ENCODE peak calls at places on chromosomes 7 and 10, in ten cellular contexts. One of them, this sample, is unnamed. For H3K36me3 and H3K9me3, the result is how much of the 10 kb centered on the place peaks cover.

GRCh38 chr7:16967174-16967868 is 85.5 kb upstream of the AGR3 start:
- DNase-seq in aorta: no peak
- DNase-seq in heart left ventricle: no peak
- DNase-seq in CD8-positive, alpha-beta T cell: no peak
- DNase-seq in CD8-positive, alpha-beta memory T cell: no peak
- DNase-seq in OCI-LY7: no peak
- DNase-seq in Peyer's patch: no peak
- DNase-seq in kidney: no peak
- DNase-seq in PC-3: no peak
- DNase-seq in tibial nerve: no peak
- DNase-seq in this sample: no peak

GRCh38 chr7:98640375-98640774 is 23.3 kb downstream of the NPTX2 start:
- DNase-seq in heart left ventricle: no peak
- DNase-seq in tibial nerve: no peak
- DNase-seq in kidney: no peak
- DNase-seq in OCI-LY7: peak
- DNase-seq in CD8-positive, alpha-beta T cell: no peak
- DNase-seq in aorta: peak
- DNase-seq in Peyer's patch: no peak
- DNase-seq in CD8-positive, alpha-beta memory T cell: no peak
- DNase-seq in PC-3: no peak
- DNase-seq in this sample: no peak

GRCh38 chr7:123633553-123633952 is 22.1 kb upstream of the LMOD2 start:
- DNase-seq in heart left ventricle: no peak
- DNase-seq in CD8-positive, alpha-beta T cell: no peak
- DNase-seq in aorta: no peak
- DNase-seq in Peyer's patch: no peak
- DNase-seq in kidney: no peak
- DNase-seq in tibial nerve: no peak
- DNase-seq in OCI-LY7: no peak
- DNase-seq in PC-3: peak
- DNase-seq in CD8-positive, alpha-beta memory T cell: no peak
- DNase-seq in this sample: no peak

GRCh38 chr7:30682131-30683083 is at the start of gene CRHR2:
- DNase-seq in kidney: no peak
- DNase-seq in heart left ventricle: peak
- DNase-seq in CD8-positive, alpha-beta memory T cell: peak
- DNase-seq in tibial nerve: no peak
- DNase-seq in PC-3: no peak
- DNase-seq in aorta: no peak
- DNase-seq in OCI-LY7: no peak
- DNase-seq in Peyer's patch: no peak
- DNase-seq in CD8-positive, alpha-beta T cell: peak
- DNase-seq in this sample: peak

GRCh38 chr7:149490083-149490482 is 7.5 kb downstream of the ZNF746 start:
- DNase-seq in kidney: no peak
- DNase-seq in CD8-positive, alpha-beta memory T cell: no peak
- DNase-seq in CD8-positive, alpha-beta T cell: no peak
- DNase-seq in heart left ventricle: no peak
- DNase-seq in OCI-LY7: no peak
- DNase-seq in Peyer's patch: no peak
- DNase-seq in tibial nerve: no peak
- DNase-seq in aorta: no peak
- DNase-seq in PC-3: no peak
- DNase-seq in this sample: no peak

GRCh38 chr10:100346765-100347567 is at the start of gene SCD:
- DNase-seq in CD8-positive, alpha-beta T cell: peak
- DNase-seq in tibial nerve: peak
- DNase-seq in aorta: peak
- DNase-seq in PC-3: peak
- DNase-seq in kidney: peak
- DNase-seq in OCI-LY7: peak
- DNase-seq in CD8-positive, alpha-beta memory T cell: peak
- DNase-seq in heart left ventricle: peak
- DNase-seq in Peyer's patch: peak
- DNase-seq in this sample: peak

GRCh38 chr7:150975536-150976285 is 2.4 kb downstream of the KCNH2 start:
- DNase-seq in CD8-positive, alpha-beta T cell: no peak
- DNase-seq in kidney: no peak
- DNase-seq in heart left ventricle: no peak
- DNase-seq in tibial nerve: no peak
- DNase-seq in Peyer's patch: no peak
- DNase-seq in OCI-LY7: peak
- DNase-seq in CD8-positive, alpha-beta memory T cell: no peak
- DNase-seq in aorta: no peak
- DNase-seq in PC-3: no peak
- DNase-seq in this sample: no peak

GRCh38 chr10:96470108-96470743 is 43.5 kb downstream of the TLL2 start:
- DNase-seq in CD8-positive, alpha-beta T cell: no peak
- DNase-seq in heart left ventricle: peak
- DNase-seq in kidney: peak
- DNase-seq in CD8-positive, alpha-beta memory T cell: no peak
- DNase-seq in OCI-LY7: peak
- DNase-seq in PC-3: peak
- DNase-seq in aorta: no peak
- DNase-seq in Peyer's patch: peak
- DNase-seq in tibial nerve: no peak
- DNase-seq in this sample: no peak

GRCh38 chr10:18647151-18647550 is 4.2 kb downstream of the NSUN6 start:
- DNase-seq in heart left ventricle: no peak
- DNase-seq in CD8-positive, alpha-beta memory T cell: no peak
- DNase-seq in Peyer's patch: no peak
- DNase-seq in kidney: no peak
- DNase-seq in CD8-positive, alpha-beta T cell: no peak
- DNase-seq in OCI-LY7: no peak
- DNase-seq in aorta: no peak
- DNase-seq in tibial nerve: no peak
- DNase-seq in PC-3: no peak
- DNase-seq in this sample: no peak

GRCh38 chr7:149720372-149721083 is 52.9 kb downstream of the ZNF467 start:
- DNase-seq in tibial nerve: peak
- DNase-seq in PC-3: no peak
- DNase-seq in aorta: peak
- DNase-seq in OCI-LY7: no peak
- DNase-seq in CD8-positive, alpha-beta memory T cell: no peak
- DNase-seq in Peyer's patch: no peak
- DNase-seq in kidney: peak
- DNase-seq in CD8-positive, alpha-beta T cell: no peak
- DNase-seq in heart left ventricle: peak
- DNase-seq in this sample: peak

GRCh38 chr7:82527831-82528230 is 84.3 kb upstream of the CACNA2D1 start:
- DNase-seq in heart left ventricle: no peak
- DNase-seq in OCI-LY7: no peak
- DNase-seq in Peyer's patch: no peak
- DNase-seq in PC-3: peak
- DNase-seq in tibial nerve: no peak
- DNase-seq in CD8-positive, alpha-beta memory T cell: no peak
- DNase-seq in CD8-positive, alpha-beta T cell: no peak
- DNase-seq in kidney: no peak
- DNase-seq in aorta: no peak
- DNase-seq in this sample: no peak

GRCh38 chr10:55019461-55019860 is 218.4 kb upstream of the PCDH15 start:
- DNase-seq in tibial nerve: no peak
- DNase-seq in Peyer's patch: no peak
- DNase-seq in PC-3: no peak
- DNase-seq in heart left ventricle: no peak
- DNase-seq in CD8-positive, alpha-beta T cell: no peak
- DNase-seq in aorta: no peak
- DNase-seq in OCI-LY7: no peak
- DNase-seq in kidney: no peak
- DNase-seq in CD8-positive, alpha-beta memory T cell: no peak
- DNase-seq in this sample: no peak

GRCh38 chr7:36048902-36049240 is 104.2 kb upstream of the EEPD1 start:
- DNase-seq in CD8-positive, alpha-beta T cell: no peak
- DNase-seq in OCI-LY7: no peak
- DNase-seq in aorta: no peak
- DNase-seq in Peyer's patch: no peak
- DNase-seq in kidney: no peak
- DNase-seq in tibial nerve: no peak
- DNase-seq in heart left ventricle: no peak
- DNase-seq in PC-3: peak
- DNase-seq in CD8-positive, alpha-beta memory T cell: no peak
- DNase-seq in this sample: no peak

GRCh38 chr7:105808703-105809590 is 67.5 kb downstream of the ATXN7L1 start:
- DNase-seq in Peyer's patch: peak
- DNase-seq in heart left ventricle: no peak
- DNase-seq in tibial nerve: no peak
- DNase-seq in OCI-LY7: peak
- DNase-seq in kidney: no peak
- DNase-seq in PC-3: peak
- DNase-seq in CD8-positive, alpha-beta T cell: peak
- DNase-seq in CD8-positive, alpha-beta memory T cell: peak
- DNase-seq in aorta: no peak
- DNase-seq in this sample: peak

GRCh38 chr7:127783267-127783559 is 131.2 kb downstream of the SND1 start:
- DNase-seq in kidney: no peak
- DNase-seq in heart left ventricle: no peak
- DNase-seq in CD8-positive, alpha-beta memory T cell: no peak
- DNase-seq in PC-3: no peak
- DNase-seq in tibial nerve: no peak
- DNase-seq in aorta: no peak
- DNase-seq in Peyer's patch: no peak
- DNase-seq in CD8-positive, alpha-beta T cell: no peak
- DNase-seq in OCI-LY7: no peak
- DNase-seq in this sample: no peak

GRCh38 chr7:51029586-51030230 is 247.0 kb upstream of the GRB10 start:
- DNase-seq in Peyer's patch: no peak
- DNase-seq in CD8-positive, alpha-beta T cell: no peak
- DNase-seq in tibial nerve: no peak
- DNase-seq in PC-3: peak
- DNase-seq in CD8-positive, alpha-beta memory T cell: no peak
- DNase-seq in heart left ventricle: no peak
- DNase-seq in OCI-LY7: no peak
- DNase-seq in aorta: no peak
- DNase-seq in kidney: no peak
- DNase-seq in this sample: no peak

GRCh38 chr7:44534501-44534900 is 6.6 kb downstream of the NPC1L1 start:
- DNase-seq in OCI-LY7: peak
- DNase-seq in CD8-positive, alpha-beta memory T cell: peak
- DNase-seq in PC-3: peak
- DNase-seq in tibial nerve: no peak
- DNase-seq in Peyer's patch: peak
- DNase-seq in aorta: no peak
- DNase-seq in kidney: no peak
- DNase-seq in CD8-positive, alpha-beta T cell: peak
- DNase-seq in heart left ventricle: no peak
- DNase-seq in this sample: peak

GRCh38 chr10:69064762-69065328 is 23.1 kb upstream of the SRGN start:
- DNase-seq in OCI-LY7: no peak
- DNase-seq in CD8-positive, alpha-beta T cell: no peak
- DNase-seq in heart left ventricle: no peak
- DNase-seq in kidney: no peak
- DNase-seq in PC-3: no peak
- DNase-seq in aorta: no peak
- DNase-seq in Peyer's patch: no peak
- DNase-seq in CD8-positive, alpha-beta memory T cell: no peak
- DNase-seq in tibial nerve: no peak
- DNase-seq in this sample: no peak
- H3K27ac ChIP-seq in OCI-LY7: no peak
- H3K27ac ChIP-seq in CD8-positive, alpha-beta T cell: no peak
- H3K27ac ChIP-seq in heart left ventricle: peak
- H3K27ac ChIP-seq in kidney: peak
- H3K27ac ChIP-seq in PC-3: no peak
- H3K27ac ChIP-seq in aorta: peak
- H3K27ac ChIP-seq in Peyer's patch: peak
- H3K27ac ChIP-seq in CD8-positive, alpha-beta memory T cell: no peak
- H3K27ac ChIP-seq in tibial nerve: peak
- H3K27ac ChIP-seq in this sample: no peak

GRCh38 chr7:47301657-47302295 is 280.1 kb downstream of the TNS3 start:
- DNase-seq in CD8-positive, alpha-beta T cell: no peak
- DNase-seq in PC-3: no peak
- DNase-seq in tibial nerve: no peak
- DNase-seq in CD8-positive, alpha-beta memory T cell: no peak
- DNase-seq in aorta: no peak
- DNase-seq in kidney: no peak
- DNase-seq in Peyer's patch: no peak
- DNase-seq in heart left ventricle: no peak
- DNase-seq in OCI-LY7: no peak
- DNase-seq in this sample: no peak
- H3K36me3 ChIP-seq in CD8-positive, alpha-beta T cell: under half
- H3K36me3 ChIP-seq in PC-3: under half
- H3K36me3 ChIP-seq in tibial nerve: under half
- H3K36me3 ChIP-seq in CD8-positive, alpha-beta memory T cell: under half
- H3K36me3 ChIP-seq in aorta: under half
- H3K36me3 ChIP-seq in kidney: half or more
- H3K36me3 ChIP-seq in Peyer's patch: half or more
- H3K36me3 ChIP-seq in heart left ventricle: half or more
- H3K36me3 ChIP-seq in OCI-LY7: under half
- H3K36me3 ChIP-seq in this sample: under half

DNA sequence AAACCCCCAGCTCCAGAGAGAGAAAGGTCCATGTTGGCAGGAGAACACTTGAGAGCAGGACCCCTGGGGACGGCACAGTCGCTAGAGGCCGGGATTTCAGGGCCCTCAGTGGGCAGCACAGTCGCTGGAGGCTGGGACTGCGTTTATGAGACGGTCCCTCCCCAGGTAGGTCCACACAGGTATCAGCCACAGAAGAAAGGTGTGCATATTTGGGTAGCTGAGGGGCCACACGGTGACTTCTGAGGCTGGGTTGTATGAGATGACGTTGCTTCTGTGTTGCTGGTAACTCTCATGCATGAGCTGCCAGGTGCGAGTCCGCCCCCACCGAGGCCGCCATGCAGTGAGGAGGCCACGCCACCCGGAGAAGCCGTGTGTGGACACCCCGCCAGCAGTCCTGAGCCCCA is 56.9 kb upstream of the PPP2R2D start:
- DNase-seq in CD8-positive, alpha-beta T cell: no peak
- DNase-seq in PC-3: no peak
- DNase-seq in kidney: no peak
- DNase-seq in aorta: peak
- DNase-seq in Peyer's patch: peak
- DNase-seq in heart left ventricle: peak
- DNase-seq in CD8-positive, alpha-beta memory T cell: no peak
- DNase-seq in OCI-LY7: no peak
- DNase-seq in tibial nerve: no peak
- DNase-seq in this sample: no peak
- H3K9me3 ChIP-seq in CD8-positive, alpha-beta T cell: under half
- H3K9me3 ChIP-seq in PC-3: under half
- H3K9me3 ChIP-seq in kidney: under half
- H3K9me3 ChIP-seq in aorta: under half
- H3K9me3 ChIP-seq in Peyer's patch: under half
- H3K9me3 ChIP-seq in heart left ventricle: under half
- H3K9me3 ChIP-seq in CD8-positive, alpha-beta memory T cell: under half
- H3K9me3 ChIP-seq in OCI-LY7: under half
- H3K9me3 ChIP-seq in tibial nerve: under half
- H3K9me3 ChIP-seq in this sample: under half

GRCh38 chr10:104842704-104843103 is 201.6 kb downstream of the SORCS3 start:
- DNase-seq in kidney: no peak
- DNase-seq in heart left ventricle: no peak
- DNase-seq in OCI-LY7: no peak
- DNase-seq in Peyer's patch: no peak
- DNase-seq in CD8-positive, alpha-beta memory T cell: no peak
- DNase-seq in aorta: no peak
- DNase-seq in tibial nerve: no peak
- DNase-seq in PC-3: no peak
- DNase-seq in CD8-positive, alpha-beta T cell: no peak
- DNase-seq in this sample: no peak

DNA sequence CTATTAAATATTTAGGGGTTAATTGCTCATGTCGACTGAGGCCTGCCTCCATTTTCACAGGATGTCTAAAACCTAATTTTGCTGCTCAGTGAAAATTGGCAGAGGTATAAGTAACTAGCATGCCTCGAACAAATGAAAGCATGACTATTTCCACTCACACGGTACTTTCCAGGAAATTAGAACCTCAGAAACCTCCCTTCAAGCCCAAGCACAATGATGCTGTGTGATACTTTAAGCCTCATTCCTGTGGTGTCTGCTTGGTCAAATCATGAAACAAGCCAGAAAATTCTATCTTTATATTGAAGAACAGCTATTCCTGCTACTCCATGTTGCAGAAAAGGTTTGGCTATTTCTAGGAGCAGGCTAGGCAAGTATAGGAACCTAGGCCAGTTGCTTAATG is 203.0 kb downstream of the SORCS3 start:
- DNase-seq in OCI-LY7: no peak
- DNase-seq in PC-3: no peak
- DNase-seq in CD8-positive, alpha-beta T cell: no peak
- DNase-seq in CD8-positive, alpha-beta memory T cell: no peak
- DNase-seq in tibial nerve: no peak
- DNase-seq in Peyer's patch: no peak
- DNase-seq in kidney: no peak
- DNase-seq in aorta: no peak
- DNase-seq in heart left ventricle: no peak
- DNase-seq in this sample: no peak
- H3K27ac ChIP-seq in OCI-LY7: no peak
- H3K27ac ChIP-seq in PC-3: no peak
- H3K27ac ChIP-seq in CD8-positive, alpha-beta T cell: no peak
- H3K27ac ChIP-seq in CD8-positive, alpha-beta memory T cell: no peak
- H3K27ac ChIP-seq in tibial nerve: no peak
- H3K27ac ChIP-seq in Peyer's patch: no peak
- H3K27ac ChIP-seq in kidney: no peak
- H3K27ac ChIP-seq in aorta: no peak
- H3K27ac ChIP-seq in heart left ventricle: no peak
- H3K27ac ChIP-seq in this sample: no peak